ENCODE peak calls at places on chromosomes 16 and 17, in nine cellular contexts. V, B, R, U, C, Z, F, K and D are unnamed samples.

GRCh38 chr17:76672270-76672851 is 28.8 kb upstream of the ST6GALNAC1 start:
- DNase-seq in R (no peak), Z (no peak), U (no peak), F (no peak), V (no peak), B (no peak), C (no peak), K (no peak), D (no peak)

GRCh38 chr16:27670071-27670825 is 120.3 kb downstream of the KATNIP start:
- DNase-seq in R (no peak), C (no peak), U (no peak), Z (no peak), V (no peak), F (no peak), K (no peak), B (no peak), D (no peak)

GRCh38 chr17:60601443-60602384 is 1.7 kb downstream of the PPM1D start:
- DNase-seq in Z (peak; percentile 53), R (peak; percentile 79), K (no peak), C (peak; percentile 79), F (peak; percentile 69), B (no peak), U (peak; percentile 60), V (peak; percentile 73), D (no peak)

GRCh38 chr17:51434434-51435170 is 174.3 kb downstream of the UTP18 start:
- DNase-seq in U (peak; percentile 83), V (no peak), C (no peak), Z (no peak), R (no peak), B (no peak), F (no peak), K (no peak), D (no peak)

GRCh38 chr17:72947475-72947874 is 145.0 kb downstream of the SLC39A11 start:
- DNase-seq in V (no peak), U (no peak), C (no peak), R (no peak), B (no peak), Z (no peak), F (no peak), K (no peak), D (no peak)

GRCh38 chr16:13348416-13348815 is 447.0 kb downstream of the SHISA9 start:
- DNase-seq in U (no peak), Z (no peak), K (no peak), R (peak; percentile 69), V (no peak), F (no peak), C (no peak), B (no peak), D (no peak)

GRCh38 chr16:58638148-58639036 is 8.8 kb upstream of the CNOT1 start:
- DNase-seq in Z (peak; percentile 45), C (no peak), R (peak; percentile 63), V (no peak), F (no peak), K (no peak), B (peak; percentile 24), U (peak; percentile 54), D (no peak)

GRCh38 chr16:55478827-55479559 is at the start of gene MMP2:
- DNase-seq in Z (peak; percentile 43), K (peak; percentile 90), R (peak; percentile 91), C (peak; percentile 96), V (peak; percentile 93), U (no peak), F (no peak), B (no peak), D (peak; percentile 94)

GRCh38 chr16:48960830-48961229 is 320.8 kb downstream of the CBLN1 start:
- DNase-seq in V (no peak), K (no peak), B (no peak), U (no peak), C (no peak), R (no peak), Z (no peak), F (no peak), D (no peak)

GRCh38 chr16:68490829-68491575 is 42.7 kb upstream of the SMPD3 start:
- DNase-seq in R (peak; percentile 28), C (no peak), U (peak; percentile 74), K (no peak), V (no peak), Z (peak; percentile 90), B (peak; percentile 76), F (peak; percentile 79), D (peak; percentile 98)

GRCh38 chr16:47143329-47143676 is 442 bp downstream of the NETO2 start:
- DNase-seq in F (peak; percentile 15), R (peak; percentile 82), Z (peak; percentile 64), V (no peak), B (peak; percentile 21), C (peak; percentile 92), U (peak; percentile 15), K (peak; percentile 94), D (no peak)

GRCh38 chr16:30728904-30729672 is 19.1 kb upstream of the PHKG2 start:
- DNase-seq in V (peak; percentile 67), U (no peak), F (no peak), B (no peak), Z (no peak), R (peak; percentile 12), C (no peak), K (no peak), D (no peak)

GRCh38 chr16:35011-35775 is 18.2 kb downstream of the POLR3K start:
- DNase-seq in C (no peak), F (no peak), B (no peak), K (peak; percentile 77), Z (no peak), V (peak; percentile 50), R (peak; percentile 0), U (no peak), D (no peak)

GRCh38 chr17:82878545-82878944 is 38.7 kb upstream of the ZNF750 start:
- DNase-seq in C (no peak), U (no peak), K (no peak), Z (no peak), R (no peak), B (no peak), V (peak; percentile 73), F (no peak), D (no peak)

DNA sequence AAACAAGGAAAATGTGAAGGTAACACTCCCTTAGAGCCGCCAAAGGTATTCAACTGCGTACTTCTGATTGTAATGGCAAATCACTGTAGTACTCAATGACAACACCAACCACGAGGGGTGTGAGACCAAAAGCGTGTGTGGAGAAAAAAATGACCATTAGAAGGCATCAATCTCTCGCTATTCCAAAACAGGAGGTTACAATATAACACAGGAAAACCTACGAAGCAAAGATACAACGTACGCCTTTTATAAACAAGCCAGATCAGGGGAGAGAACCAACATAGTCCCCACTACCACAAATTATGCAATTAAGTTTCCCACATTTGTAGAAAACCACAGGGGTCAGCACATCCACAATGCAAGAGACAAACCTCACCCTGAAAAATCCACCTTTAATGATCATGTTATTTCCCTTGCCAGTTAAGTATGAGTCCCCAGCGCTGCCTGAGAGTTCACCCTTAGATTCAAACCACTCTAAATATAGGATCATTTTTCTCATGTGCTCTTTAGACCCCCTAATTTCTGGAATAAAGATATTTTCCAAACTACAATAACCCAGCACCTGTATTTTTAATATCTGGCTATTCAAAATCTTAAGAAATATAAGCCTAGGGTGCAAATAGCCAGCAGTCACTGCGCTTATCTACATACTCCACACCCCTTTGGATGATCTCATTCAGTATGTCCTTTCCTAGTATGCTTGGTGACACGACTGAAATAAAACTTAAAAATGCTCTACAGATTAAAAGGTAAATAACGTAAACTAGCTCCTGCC is 12.4 kb downstream of the TEX14 start:
- DNase-seq in Z (no peak), V (no peak), R (peak; percentile 49), F (no peak), K (no peak), U (peak; percentile 100), C (no peak), B (no peak), D (no peak)
- TF ChIP-seq POLR2AphosphoS5 in Z (no peak), V (no peak), R (peak; percentile 98), F (no peak), K (no peak), U (peak; percentile 100), C (peak; percentile 98), B (peak; percentile 33), D (no peak)

GRCh38 chr16:1315081-1316032 is 5.9 kb downstream of the UBE2I start:
- DNase-seq in Z (no peak), U (no peak), F (no peak), B (no peak), K (peak; percentile 72), R (no peak), C (no peak), V (no peak), D (no peak)
- TF ChIP-seq POLR2AphosphoS5 in Z (no peak), U (no peak), F (no peak), B (no peak), K (no peak), R (no peak), C (no peak), V (no peak), D (no peak)

GRCh38 chr16:11497329-11497805 is 89.4 kb downstream of the LITAF start:
- DNase-seq in C (peak; percentile 93), Z (peak; percentile 97), R (peak; percentile 74), U (peak; percentile 85), V (peak; percentile 92), F (peak; percentile 95), K (peak; percentile 88), B (peak; percentile 95), D (peak; percentile 89)
- TF ChIP-seq POLR2AphosphoS5 in C (peak; percentile 28), Z (peak; percentile 57), R (no peak), U (peak; percentile 71), V (peak; percentile 50), F (peak; percentile 85), K (peak; percentile 34), B (peak; percentile 49), D (peak; percentile 85)

DNA sequence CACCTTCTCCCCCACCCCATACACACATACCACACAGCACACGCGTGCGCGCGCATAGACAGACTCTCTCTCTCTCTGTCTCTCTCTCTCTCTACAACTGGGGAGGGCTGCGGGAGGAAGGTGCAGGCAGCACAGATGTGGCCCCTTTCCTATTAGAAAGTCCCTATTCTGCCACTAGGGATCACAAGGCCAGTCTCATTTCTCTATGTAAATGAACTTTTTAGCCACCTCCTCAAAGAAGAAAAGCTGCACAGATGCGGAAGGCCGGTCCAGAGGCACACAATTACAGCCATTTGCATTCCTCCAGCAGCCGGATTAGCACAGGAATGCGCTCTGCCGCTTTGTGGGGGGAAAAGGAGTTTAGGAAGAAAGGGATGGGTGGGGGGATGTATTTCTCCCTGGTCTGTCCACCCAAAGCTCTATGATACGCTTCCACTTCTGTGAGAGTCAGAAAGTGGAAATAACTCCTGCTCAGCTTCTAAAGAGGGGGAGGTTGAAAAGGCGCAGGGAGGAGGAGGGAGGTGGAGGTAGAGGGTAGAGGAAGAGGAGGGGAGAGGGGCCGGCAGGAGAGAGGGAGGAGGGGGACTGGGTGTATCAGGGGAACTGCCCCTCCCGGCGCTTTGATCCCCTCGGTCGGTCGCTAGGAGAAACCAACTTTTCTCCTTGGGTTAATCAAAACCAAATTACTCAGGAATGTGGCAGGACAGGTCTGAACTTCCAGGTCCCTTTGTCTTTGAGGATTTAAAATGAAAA is 11.7 kb downstream of the ZFHX3 start:
- DNase-seq in R (peak; percentile 96), K (no peak), C (no peak), Z (no peak), U (no peak), V (no peak), B (no peak), F (no peak), D (no peak)
- TF ChIP-seq POLR2AphosphoS5 in R (no peak), K (no peak), C (no peak), Z (no peak), U (no peak), V (no peak), B (no peak), F (no peak), D (no peak)